ENCODE peak calls at places on chromosome 22, in eight cellular contexts. F is stimulated activated CD4-positive, alpha-beta T cell treated with anti-CD3 and anti-CD28 coated beads, Interleukin-4, amount 100 ng/mL, for 4 hours; O is AG08395; L is memory B cell; V is NB4; I is activated CD8-positive, alpha-beta T cell treated with anti-CD3 and anti-CD28 coated beads for 36 hours; M is hippocampal formation; W is RCC 7860. K is an unnamed sample.
A peak's percentile ranks its signal among the peaks of the same experiment; 100 is the strongest.

GRCh38 chr22:36383110-36383581 is 4.6 kb downstream of the MYH9 start:
- DNase-seq in F (no peak), V (peak; percentile 37), O (no peak), W (peak; percentile 95), M (no peak), I (peak; percentile 86), L (no peak), K (no peak)

GRCh38 chr22:28977481-28977971 is 84.1 kb downstream of the C22orf31 start:
- DNase-seq in I (no peak), F (no peak), L (no peak), O (peak; percentile 24), W (peak; percentile 36), V (no peak), M (no peak), K (peak; percentile 44)

GRCh38 chr22:35735622-35736021 is 17.9 kb downstream of the APOL5 start:
- DNase-seq in I (no peak), L (no peak), M (no peak), O (no peak), F (no peak), W (no peak), V (no peak), K (no peak)

GRCh38 chr22:45210577-45211431 is 29.9 kb downstream of the KIAA0930 start:
- DNase-seq in M (no peak), W (no peak), V (no peak), I (no peak), O (peak; percentile 66), L (no peak), F (no peak), K (no peak)

GRCh38 chr22:28903080-28903479 is 19.7 kb downstream of the ZNRF3 start:
- DNase-seq in O (no peak), L (no peak), V (no peak), M (no peak), I (no peak), W (no peak), F (no peak), K (peak; percentile 64)

GRCh38 chr22:31347251-31348008 is 1.3 kb upstream of the PATZ1 start:
- DNase-seq in V (peak; percentile 82), O (peak; percentile 48), W (peak; percentile 33), M (peak; percentile 68), L (peak; percentile 63), F (peak; percentile 62), I (peak; percentile 74), K (peak; percentile 94)

GRCh38 chr22:19654338-19654922 is 59.9 kb upstream of the SEPTIN5 start:
- DNase-seq in L (no peak), I (no peak), F (no peak), W (no peak), O (no peak), V (no peak), M (no peak), K (peak; percentile 49)

GRCh38 chr22:17097701-17098100 is 12.9 kb downstream of the IL17RA start:
- DNase-seq in M (no peak), W (no peak), I (no peak), V (no peak), F (no peak), L (no peak), O (no peak), K (no peak)

GRCh38 chr22:46708766-46709330 is 29.2 kb downstream of the CERK start:
- DNase-seq in I (no peak), M (no peak), V (no peak), W (no peak), L (no peak), F (no peak), O (no peak), K (no peak)

GRCh38 chr22:32911526-32911925 is 110.0 kb downstream of the TIMP3 start:
- DNase-seq in V (no peak), F (no peak), M (no peak), W (no peak), L (no peak), I (no peak), O (peak; percentile 30), K (peak; percentile 85)

GRCh38 chr22:22678970-22679369 is 34.6 kb downstream of the GGTLC2 start:
- DNase-seq in L (no peak), I (no peak), W (no peak), O (no peak), V (no peak), F (no peak), M (no peak), K (no peak)

GRCh38 chr22:38136607-38137006 is 26.1 kb upstream of the BAIAP2L2 start:
- DNase-seq in O (no peak), F (no peak), V (no peak), W (no peak), L (no peak), M (no peak), I (no peak), K (no peak)

GRCh38 chr22:28497188-28497587 is 182.5 kb downstream of the TTC28 start:
- DNase-seq in I (no peak), V (no peak), W (no peak), O (peak; percentile 25), F (no peak), M (no peak), L (no peak), K (no peak)